ENCODE peak calls at places on chromosomes 12 and 14, in five cellular contexts. C is head of caudate nucleus, K is kidney glomerular epithelial cell, Q is fibroblast of lung, V is endothelial cell. I is an unnamed sample.

GRCh38 chr12:128089961-128090360 is 177.0 kb upstream of the TMEM132C start:
- DNase-seq in C (no peak), V (no peak), Q (no peak), K (no peak), I (no peak)

GRCh38 chr14:100686858-100687257 is 39.8 kb upstream of the DLK1 start:
- DNase-seq in Q (no peak), K (no peak), V (peak; percentile 29), C (no peak), I (no peak)

GRCh38 chr12:69608114-69608513 is 2.6 kb downstream of the LRRC10 start:
- DNase-seq in Q (no peak), K (no peak), V (no peak), C (no peak), I (no peak)

GRCh38 chr12:109763201-109763841 is 49.7 kb downstream of the FAM222A start:
- DNase-seq in V (no peak), Q (peak; percentile 53), K (no peak), C (peak; percentile 4), I (no peak)

GRCh38 chr12:40502322-40502721 is 189.9 kb upstream of the CNTN1 start:
- DNase-seq in K (no peak), V (no peak), C (no peak), Q (no peak), I (no peak)

GRCh38 chr12:109029411-109029810 is 8.5 kb upstream of the SVOP start:
- DNase-seq in V (no peak), K (no peak), C (no peak), Q (no peak), I (no peak)

GRCh38 chr14:104434214-104435076 is 145.1 kb upstream of the C14orf180 start:
- DNase-seq in C (no peak), V (no peak), K (no peak), Q (no peak), I (no peak)

GRCh38 chr14:34234258-34234657 is 227.8 kb downstream of the SPTSSA start:
- DNase-seq in Q (no peak), C (no peak), V (no peak), K (no peak), I (no peak)

GRCh38 chr12:109294286-109294796 is 14.7 kb downstream of the FOXN4 start:
- DNase-seq in Q (no peak), K (no peak), C (no peak), V (no peak), I (no peak)

GRCh38 chr12:131430158-131430772 is 280.6 kb upstream of the SFSWAP start:
- DNase-seq in C (no peak), K (no peak), V (no peak), Q (no peak), I (no peak)

GRCh38 chr12:71455028-71455737 is 15.6 kb downstream of the LGR5 start:
- DNase-seq in C (no peak), Q (no peak), V (no peak), K (no peak), I (no peak)

GRCh38 chr12:68293347-68293746 is 38.8 kb downstream of the MDM1 start:
- DNase-seq in K (no peak), C (no peak), V (no peak), Q (no peak), I (no peak)